ENCODE peak calls at places on chromosomes 13 and 19, in four cellular contexts. B is H9, M is mesendoderm, D is H1. V is an unnamed sample.

GRCh38 chr13:19586904-19587634 is 25.7 kb upstream of the TPTE2 start:
- DNase-seq in B (no peak), M (peak; percentile 6), D (no peak), V (peak; percentile 34)

GRCh38 chr13:25231537-25231936 is 55.8 kb downstream of the MTMR6 start:
- DNase-seq in B (no peak), M (no peak), D (no peak), V (no peak)

GRCh38 chr13:35388979-35389378 is 87.5 kb downstream of the MAB21L1 start:
- DNase-seq in B (no peak), M (peak; percentile 7), D (no peak), V (peak; percentile 3)

GRCh38 chr13:76994281-76994680 is 2.4 kb downstream of the CLN5 start:
- DNase-seq in B (no peak), M (no peak), D (no peak), V (no peak)

GRCh38 chr13:32811297-32811800 is 204.9 kb upstream of the KL start:
- DNase-seq in B (no peak), M (no peak), D (no peak), V (no peak)

GRCh38 chr13:47126432-47126831 is 229.6 kb upstream of the HTR2A start:
- DNase-seq in B (no peak), M (peak; percentile 54), D (no peak), V (no peak)

GRCh38 chr19:16377521-16377920 is 52.9 kb downstream of the KLF2 start:
- DNase-seq in B (peak; percentile 20), M (no peak), D (no peak), V (no peak)

GRCh38 chr19:2271516-2272103 is 10.4 kb downstream of the PEAK3 start:
- DNase-seq in B (peak; percentile 34), M (no peak), D (no peak), V (peak; percentile 75)

GRCh38 chr13:46176756-46177155 is 5.2 kb downstream of the LCP1 start:
- DNase-seq in B (no peak), M (no peak), D (no peak), V (no peak)

GRCh38 chr19:5663904-5664303 is 16.4 kb downstream of the MICOS13 start:
- DNase-seq in B (no peak), M (no peak), D (no peak), V (no peak)
- H4K5ac ChIP-seq in B (no peak overlapping the region), M (no peak overlapping the region), D (no peak overlapping the region), V (no peak overlapping the region)

GRCh38 chr19:31107096-31107495 is 242.1 kb downstream of the TSHZ3 start:
- DNase-seq in B (no peak), M (no peak), D (no peak), V (no peak)
- H4K5ac ChIP-seq in B (no peak overlapping the region), M (no peak overlapping the region), D (no peak overlapping the region), V (no peak overlapping the region)

GRCh38 chr19:33728141-33728540 is 68.5 kb upstream of the KCTD15 start:
- DNase-seq in B (no peak), M (no peak), D (no peak), V (no peak)
- H4K5ac ChIP-seq in B (no peak overlapping the region), M (no peak overlapping the region), D (no peak overlapping the region), V (no peak overlapping the region)

GRCh38 chr19:17454579-17454978 is 6.1 kb upstream of the TMEM221 start:
- DNase-seq in B (peak; percentile 56), M (no peak), D (peak; percentile 66), V (no peak)

GRCh38 chr19:17457621-17458020 is 3.1 kb downstream of the NXNL1 start:
- DNase-seq in B (no peak), M (no peak), D (no peak), V (no peak)

GRCh38 chr19:17456127-17456526 is 4.6 kb downstream of the NXNL1 start:
- DNase-seq in B (no peak), M (no peak), D (no peak), V (no peak)

GRCh38 chr19:17455308-17455707 is 5.4 kb downstream of the NXNL1 start:
- DNase-seq in B (no peak), M (no peak), D (no peak), V (no peak)

DNA sequence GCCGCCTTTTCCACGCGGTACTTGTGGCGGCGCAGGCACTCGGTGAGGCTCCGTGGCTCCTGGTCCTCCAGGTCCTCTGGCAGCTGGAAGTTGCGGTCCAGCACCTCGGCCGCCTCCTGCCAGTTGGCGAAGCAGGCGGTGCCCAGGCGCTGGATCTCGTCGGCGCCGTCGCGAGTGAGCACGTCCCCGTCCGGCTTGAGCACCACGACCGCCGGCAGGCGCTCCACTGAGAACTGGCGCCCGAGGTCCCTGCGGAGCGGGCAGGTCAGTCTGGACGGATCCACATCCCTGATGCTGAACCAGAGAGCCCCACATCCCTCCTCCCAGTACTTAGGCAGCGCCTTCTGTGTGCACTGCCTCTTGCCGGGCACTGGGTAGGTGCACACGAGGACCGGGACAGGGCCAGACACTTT is 5.0 kb downstream of the NXNL1 start:
- DNase-seq in B (peak; percentile 46), M (no peak), D (peak; percentile 67), V (no peak)
- H4K5ac ChIP-seq in B (no peak overlapping the region), M (no peak overlapping the region), D (peak overlapping the region; percentile 52), V (no peak overlapping the region)

GRCh38 chr19:46144756-46145155 is 3.3 kb upstream of the IGFL2 start:
- DNase-seq in B (no peak), M (no peak), D (no peak), V (no peak)
- H4K5ac ChIP-seq in B (no peak overlapping the region), M (no peak overlapping the region), D (no peak overlapping the region), V (no peak overlapping the region)

DNA sequence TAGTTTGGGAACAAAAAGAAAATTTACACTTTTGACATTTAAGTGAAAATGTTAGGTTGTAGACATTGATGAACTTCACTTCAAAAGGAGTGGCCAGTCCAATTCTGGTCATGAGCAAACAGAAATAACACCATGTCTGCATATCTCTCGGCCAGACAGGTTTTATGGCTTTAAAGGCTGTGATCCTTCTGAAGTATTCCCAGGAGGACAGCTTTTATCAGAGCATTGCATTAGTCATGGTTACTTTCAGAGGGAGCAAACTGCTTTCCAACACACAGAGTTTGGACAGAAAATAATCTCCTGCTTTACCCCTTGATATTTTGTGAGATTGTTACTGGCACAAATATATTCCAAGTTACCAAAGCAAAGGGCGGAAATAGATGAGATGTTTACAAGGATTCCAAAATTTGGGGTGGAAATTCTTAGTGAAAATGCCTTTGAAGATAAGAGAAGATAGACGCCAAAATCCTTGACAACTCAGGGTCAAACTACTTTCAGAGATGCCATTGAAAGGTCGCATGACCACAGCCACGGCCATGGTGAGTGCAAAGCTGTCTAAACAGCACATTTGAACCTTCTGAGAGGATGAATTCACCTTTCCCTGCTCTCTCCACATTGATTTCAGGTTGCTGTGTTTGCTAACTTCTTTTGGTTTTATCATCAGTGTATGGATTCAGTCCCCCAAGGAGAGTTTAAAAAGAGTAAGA is 584.5 kb upstream of the SGCG start:
- DNase-seq in B (no peak), M (peak; percentile 30), D (no peak), V (no peak)
- H4K5ac ChIP-seq in B (no peak overlapping the region), M (no peak overlapping the region), D (no peak overlapping the region), V (no peak overlapping the region)

V was measured in IMR-90.